ENCODE peak calls at places on chromosomes 13 and 19, in five cellular contexts. One of them, this sample, is unnamed.

GRCh38 chr13:31943591-31943990 is 88.0 kb upstream of the FRY start:
- DNase-seq in SJSA1: no peak
- DNase-seq in IMR-90: no peak
- DNase-seq in cardiac muscle cell: no peak
- DNase-seq in upper lobe of right lung: no peak
- DNase-seq in this sample: no peak

GRCh38 chr13:61685683-61686013 is 270.0 kb upstream of the PCDH20 start:
- DNase-seq in upper lobe of right lung: no peak
- DNase-seq in SJSA1: no peak
- DNase-seq in IMR-90: no peak
- DNase-seq in cardiac muscle cell: peak
- DNase-seq in this sample: no peak

GRCh38 chr19:40623403-40624239 is 22.5 kb downstream of the LTBP4 start:
- DNase-seq in upper lobe of right lung: peak
- DNase-seq in IMR-90: peak
- DNase-seq in SJSA1: no peak
- DNase-seq in cardiac muscle cell: peak
- DNase-seq in this sample: no peak

GRCh38 chr13:76397413-76397812 is 488.8 kb downstream of the KCTD12 start:
- DNase-seq in SJSA1: no peak
- DNase-seq in IMR-90: no peak
- DNase-seq in upper lobe of right lung: no peak
- DNase-seq in cardiac muscle cell: no peak
- DNase-seq in this sample: no peak

GRCh38 chr13:28475916-28476725 is 18.8 kb downstream of the FLT1 start:
- DNase-seq in IMR-90: peak
- DNase-seq in cardiac muscle cell: no peak
- DNase-seq in SJSA1: peak
- DNase-seq in upper lobe of right lung: no peak
- DNase-seq in this sample: peak

GRCh38 chr19:55437410-55437809 is 5.7 kb downstream of the SHISA7 start:
- DNase-seq in upper lobe of right lung: peak
- DNase-seq in cardiac muscle cell: peak
- DNase-seq in IMR-90: peak
- DNase-seq in SJSA1: peak
- DNase-seq in this sample: no peak

GRCh38 chr19:2569596-2570465 is 93.9 kb downstream of the GADD45B start:
- DNase-seq in IMR-90: no peak
- DNase-seq in SJSA1: no peak
- DNase-seq in cardiac muscle cell: no peak
- DNase-seq in upper lobe of right lung: peak
- DNase-seq in this sample: no peak

GRCh38 chr19:3852614-3853254 is 16.1 kb downstream of the ZFR2 start:
- DNase-seq in IMR-90: peak
- DNase-seq in SJSA1: peak
- DNase-seq in cardiac muscle cell: no peak
- DNase-seq in upper lobe of right lung: no peak
- DNase-seq in this sample: no peak

GRCh38 chr19:5495792-5496191 is 40.6 kb downstream of the ZNRF4 start:
- DNase-seq in cardiac muscle cell: no peak
- DNase-seq in upper lobe of right lung: no peak
- DNase-seq in SJSA1: no peak
- DNase-seq in IMR-90: no peak
- DNase-seq in this sample: no peak

GRCh38 chr13:49023441-49023840 is 47.7 kb downstream of the FNDC3A start:
- DNase-seq in upper lobe of right lung: no peak
- DNase-seq in cardiac muscle cell: no peak
- DNase-seq in IMR-90: peak
- DNase-seq in SJSA1: peak
- DNase-seq in this sample: peak

GRCh38 chr13:110410000-110410399 is 102.9 kb downstream of the COL4A2 start:
- DNase-seq in upper lobe of right lung: no peak
- DNase-seq in cardiac muscle cell: no peak
- DNase-seq in IMR-90: no peak
- DNase-seq in SJSA1: no peak
- DNase-seq in this sample: no peak
- H3K27ac ChIP-seq in upper lobe of right lung: peak
- H3K27ac ChIP-seq in cardiac muscle cell: no peak
- H3K27ac ChIP-seq in IMR-90: peak
- H3K27ac ChIP-seq in SJSA1: peak
- H3K27ac ChIP-seq in this sample: no peak

DNA sequence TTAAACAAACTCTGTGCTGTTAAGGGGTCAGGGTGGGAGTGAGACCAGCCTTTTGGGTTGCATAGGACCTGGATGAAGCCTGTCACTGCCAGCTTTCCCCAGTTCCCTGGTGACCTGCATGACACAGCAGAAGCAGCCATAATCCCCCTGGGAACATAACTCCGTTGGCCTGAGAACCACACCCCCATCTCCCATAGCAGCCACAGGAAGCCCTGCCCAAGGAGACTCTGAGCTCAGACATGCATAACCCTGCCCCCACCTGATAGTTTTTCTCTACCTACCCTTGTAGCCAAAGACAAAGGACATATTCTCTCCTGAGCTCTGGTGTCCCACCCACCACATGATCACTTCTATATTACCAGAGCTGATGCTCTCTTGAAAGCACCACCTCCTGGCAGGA is 413.5 kb upstream of the HTR2A start:
- DNase-seq in upper lobe of right lung: no peak
- DNase-seq in cardiac muscle cell: no peak
- DNase-seq in SJSA1: no peak
- DNase-seq in IMR-90: no peak
- DNase-seq in this sample: no peak
- H3K27ac ChIP-seq in upper lobe of right lung: no peak
- H3K27ac ChIP-seq in cardiac muscle cell: no peak
- H3K27ac ChIP-seq in SJSA1: no peak
- H3K27ac ChIP-seq in IMR-90: no peak
- H3K27ac ChIP-seq in this sample: no peak

GRCh38 chr13:111171629-111172028 is 56.5 kb downstream of the ARHGEF7 start:
- DNase-seq in SJSA1: no peak
- DNase-seq in upper lobe of right lung: no peak
- DNase-seq in IMR-90: peak
- DNase-seq in cardiac muscle cell: no peak
- DNase-seq in this sample: no peak

GRCh38 chr13:111175948-111176347 is 60.8 kb downstream of the ARHGEF7 start:
- DNase-seq in cardiac muscle cell: no peak
- DNase-seq in upper lobe of right lung: no peak
- DNase-seq in SJSA1: no peak
- DNase-seq in IMR-90: no peak
- DNase-seq in this sample: no peak

GRCh38 chr13:111175372-111175771 is 60.3 kb downstream of the ARHGEF7 start:
- DNase-seq in IMR-90: no peak
- DNase-seq in upper lobe of right lung: no peak
- DNase-seq in cardiac muscle cell: no peak
- DNase-seq in SJSA1: no peak
- DNase-seq in this sample: no peak

GRCh38 chr13:111176421-111176820 is 61.3 kb downstream of the ARHGEF7 start:
- DNase-seq in IMR-90: no peak
- DNase-seq in upper lobe of right lung: no peak
- DNase-seq in SJSA1: no peak
- DNase-seq in cardiac muscle cell: no peak
- DNase-seq in this sample: no peak

DNA sequence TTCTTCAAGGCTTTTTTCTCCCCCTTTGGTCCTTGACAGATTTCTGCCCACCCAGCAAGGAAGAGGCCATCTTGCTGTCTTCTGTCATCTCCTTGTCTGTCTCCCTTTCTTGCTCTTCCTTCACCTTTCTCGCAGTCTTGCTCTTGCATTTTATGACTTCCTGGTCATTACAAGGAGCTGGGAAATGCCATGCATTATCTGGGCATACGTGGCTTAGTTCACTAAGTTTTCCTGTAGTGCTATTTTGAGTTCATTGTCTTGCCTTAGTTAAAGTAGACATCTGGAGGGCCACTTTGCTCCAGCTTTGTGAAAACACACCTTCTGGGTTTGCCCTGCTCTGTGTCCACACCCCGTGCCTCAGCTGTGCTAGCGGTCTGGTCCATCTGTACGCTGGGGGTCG is 59.3 kb downstream of the ARHGEF7 start:
- DNase-seq in upper lobe of right lung: no peak
- DNase-seq in cardiac muscle cell: no peak
- DNase-seq in IMR-90: no peak
- DNase-seq in SJSA1: no peak
- DNase-seq in this sample: no peak
- H3K27ac ChIP-seq in upper lobe of right lung: no peak
- H3K27ac ChIP-seq in cardiac muscle cell: no peak
- H3K27ac ChIP-seq in IMR-90: no peak
- H3K27ac ChIP-seq in SJSA1: no peak
- H3K27ac ChIP-seq in this sample: no peak

GRCh38 chr19:49570997-49571676 is 9.2 kb downstream of the NOSIP start:
- DNase-seq in SJSA1: no peak
- DNase-seq in IMR-90: no peak
- DNase-seq in cardiac muscle cell: peak
- DNase-seq in upper lobe of right lung: no peak
- DNase-seq in this sample: no peak
- H3K27ac ChIP-seq in SJSA1: no peak
- H3K27ac ChIP-seq in IMR-90: no peak
- H3K27ac ChIP-seq in cardiac muscle cell: peak
- H3K27ac ChIP-seq in upper lobe of right lung: no peak
- H3K27ac ChIP-seq in this sample: no peak

DNA sequence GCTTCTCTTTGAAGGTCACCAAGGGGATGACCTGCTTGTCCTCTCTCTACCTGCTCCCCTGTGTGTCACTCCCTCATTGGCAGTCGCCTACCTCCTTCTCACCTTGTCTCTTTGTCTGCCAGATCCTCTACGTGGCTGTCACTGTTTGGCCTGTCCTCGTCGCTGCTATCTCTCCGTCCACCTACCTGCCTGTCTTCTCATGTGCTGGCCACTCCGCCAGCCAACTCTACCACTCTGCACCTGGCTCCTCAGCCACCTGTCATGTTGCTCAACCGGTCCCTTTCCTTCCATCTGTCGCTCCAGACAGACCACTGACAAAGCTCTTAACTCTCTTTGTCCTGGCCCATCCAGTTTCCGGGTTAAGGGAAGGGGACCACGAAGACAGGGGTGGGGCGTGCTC is at the start of gene KLK12:
- DNase-seq in SJSA1: no peak
- DNase-seq in IMR-90: no peak
- DNase-seq in cardiac muscle cell: no peak
- DNase-seq in upper lobe of right lung: no peak
- DNase-seq in this sample: no peak
- H3K27ac ChIP-seq in SJSA1: no peak
- H3K27ac ChIP-seq in IMR-90: no peak
- H3K27ac ChIP-seq in cardiac muscle cell: no peak
- H3K27ac ChIP-seq in upper lobe of right lung: no peak
- H3K27ac ChIP-seq in this sample: no peak

This sample was measured in AG04450.